ENCODE peak calls at places on chromosomes 4 and X, in ten cellular contexts. Q is keratinocyte; T is GM06990; F is CD8-positive, alpha-beta T cell; U is HepG2; M is Panc1; I is ovary; N is HCT116; J is stomach; X is lower lobe of right lung. K is an unnamed sample. For H3K36me3, the result is how much of the 10 kb centered on the place peaks cover.

GRCh38 chrX:106014119-106014775 is 24.3 kb downstream of the SERPINA7 start:
- DNase-seq in I (no peak), U (no peak), F (no peak), J (no peak), X (no peak), Q (no peak), M (no peak), T (no peak), N (no peak), K (no peak)

GRCh38 chr4:170589597-170590191 is 499.9 kb upstream of the AADAT start:
- DNase-seq in T (no peak), Q (peak), M (peak), J (no peak), U (peak), X (no peak), N (peak), F (no peak), I (no peak), K (no peak)

GRCh38 chr4:105150511-105150910 is 3.8 kb downstream of the TET2 start:
- DNase-seq in J (no peak), Q (no peak), X (no peak), F (no peak), N (no peak), M (no peak), U (no peak), T (no peak), I (no peak), K (no peak)

GRCh38 chr4:2066011-2066551 is 7.0 kb downstream of the NAT8L start:
- DNase-seq in M (no peak), J (no peak), I (no peak), T (no peak), U (no peak), X (peak), F (no peak), Q (no peak), N (no peak), K (no peak)

GRCh38 chrX:96480081-96480480 is 204.6 kb upstream of the DIAPH2 start:
- DNase-seq in X (no peak), U (no peak), J (no peak), N (no peak), Q (no peak), T (no peak), I (no peak), F (no peak), M (no peak), K (peak)

GRCh38 chrX:70196961-70197805 is 19.9 kb downstream of the DGAT2L6 start:
- DNase-seq in U (peak), J (peak), I (no peak), X (no peak), M (peak), Q (peak), N (peak), F (peak), T (no peak), K (no peak)

GRCh38 chr4:142516686-142517145 is 329.4 kb downstream of the INPP4B start:
- DNase-seq in N (no peak), U (no peak), F (no peak), X (no peak), M (no peak), Q (no peak), I (no peak), J (no peak), T (no peak), K (peak)

GRCh38 chr4:41991916-41992767 is 1.8 kb downstream of the SLC30A9 start:
- DNase-seq in M (no peak), U (peak), T (no peak), Q (no peak), J (no peak), F (no peak), N (no peak), X (no peak), I (no peak), K (no peak)

GRCh38 chr4:85778809-85779124 is 303.8 kb downstream of the ARHGAP24 start:
- DNase-seq in F (no peak), M (no peak), X (no peak), J (no peak), T (no peak), Q (no peak), I (no peak), N (no peak), U (no peak), K (no peak)

GRCh38 chr4:836781-837301 is 10.9 kb upstream of the CPLX1 start:
- DNase-seq in X (peak), F (no peak), T (no peak), Q (no peak), N (no peak), J (no peak), U (peak), I (peak), M (no peak), K (no peak)

GRCh38 chrX:152913354-152913753 is 15.5 kb downstream of the ZNF185 start:
- DNase-seq in T (no peak), F (no peak), I (no peak), Q (no peak), U (no peak), X (no peak), J (no peak), N (no peak), M (no peak), K (no peak)

GRCh38 chr4:56370377-56370776 is 16.9 kb downstream of the AASDH start:
- DNase-seq in Q (no peak), N (no peak), J (no peak), M (no peak), I (no peak), X (no peak), F (no peak), T (no peak), U (no peak), K (no peak)

GRCh38 chrX:42686706-42687105 is 91.3 kb downstream of the PPP1R2C start:
- DNase-seq in J (no peak), Q (no peak), N (no peak), F (no peak), X (no peak), M (no peak), U (no peak), I (no peak), T (no peak), K (no peak)

GRCh38 chr4:680565-680930 is 6.2 kb downstream of the MYL5 start:
- DNase-seq in U (no peak), J (no peak), F (no peak), M (no peak), N (no peak), T (no peak), I (no peak), Q (no peak), X (no peak), K (no peak)

GRCh38 chrX:49915352-49916222 is 6.8 kb upstream of the CLCN5 start:
- DNase-seq in I (no peak), F (peak), N (peak), T (no peak), Q (peak), J (peak), X (no peak), U (peak), M (peak), K (no peak)

GRCh38 chr4:41530741-41531140 is 7.2 kb upstream of the LIMCH1 start:
- DNase-seq in Q (no peak), X (no peak), M (no peak), I (no peak), U (no peak), F (no peak), J (no peak), N (no peak), T (no peak), K (no peak)

GRCh38 chr4:68927165-68927564 is 24.4 kb downstream of the UGT2A3 start:
- DNase-seq in X (no peak), I (no peak), F (no peak), J (no peak), N (no peak), T (no peak), M (no peak), Q (no peak), U (no peak), K (no peak)

GRCh38 chr4:122045533-122045932 is 93.7 kb upstream of the TRPC3 start:
- DNase-seq in N (peak), T (no peak), U (peak), F (no peak), I (no peak), M (no peak), Q (peak), X (peak), J (no peak), K (peak)

GRCh38 chrX:77572322-77572721 is 125.1 kb downstream of the FGF16 start:
- DNase-seq in M (no peak), Q (no peak), T (no peak), J (no peak), I (no peak), F (no peak), X (no peak), U (no peak), N (no peak), K (no peak)

GRCh38 chr4:113901994-113902787 is 77.3 kb downstream of the ARSJ start:
- DNase-seq in N (no peak), T (no peak), Q (no peak), J (peak), F (peak), M (no peak), X (peak), I (no peak), U (peak), K (no peak)

GRCh38 chr4:122700178-122700725 is 32.3 kb upstream of the BBS12 start:
- DNase-seq in I (peak), X (no peak), F (no peak), U (peak), Q (peak), M (no peak), J (no peak), N (peak), T (no peak), K (no peak)

GRCh38 chr4:150593996-150594395 is 12.0 kb downstream of the MAB21L2 start:
- DNase-seq in N (no peak), X (no peak), M (no peak), U (no peak), I (no peak), F (no peak), Q (no peak), T (no peak), J (no peak), K (no peak)

GRCh38 chrX:110734894-110735541 is 60.6 kb downstream of the CHRDL1 start:
- DNase-seq in M (no peak), N (no peak), U (no peak), F (no peak), X (no peak), T (no peak), I (no peak), Q (no peak), J (no peak), K (peak)

GRCh38 chrX:23387826-23388225 is 53.2 kb downstream of the PTCHD1 start:
- DNase-seq in I (no peak), F (no peak), J (no peak), X (no peak), Q (no peak), T (no peak), U (no peak), N (no peak), M (no peak), K (no peak)

GRCh38 chr4:85956296-85956955 is 403.4 kb downstream of the MAPK10 start:
- DNase-seq in Q (no peak), N (no peak), F (no peak), M (no peak), U (no peak), J (no peak), I (no peak), T (no peak), X (no peak), K (no peak)

GRCh38 chr4:39568805-39569204 is 41.6 kb upstream of the UGDH start:
- DNase-seq in T (peak), M (no peak), U (no peak), J (no peak), Q (peak), N (no peak), X (no peak), I (no peak), F (no peak), K (no peak)
- H3K36me3 ChIP-seq in T (under half), M (under half), U (under half), J (under half), Q (under half), N (under half), X (under half), I (under half), F (under half), K (under half)

DNA sequence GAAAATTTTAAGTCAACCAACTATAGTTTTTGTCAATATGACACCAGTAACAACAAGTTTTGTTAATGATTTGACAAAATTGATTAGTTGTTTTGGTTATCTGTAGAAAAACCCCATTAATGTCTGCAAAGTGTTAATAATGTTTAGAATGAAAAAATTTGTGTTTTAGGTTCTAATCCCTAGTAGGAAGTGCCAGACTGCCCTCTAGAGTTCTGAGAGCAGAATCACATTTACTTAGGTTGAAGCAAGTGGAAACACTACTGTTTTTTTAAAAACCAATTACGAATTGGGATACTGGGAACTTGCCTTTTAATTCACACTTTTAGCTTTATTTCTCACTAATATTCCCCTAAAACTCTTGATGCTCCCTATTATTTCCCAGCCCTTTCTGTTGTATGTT is 101.1 kb upstream of the CYLC1 start:
- DNase-seq in I (no peak), U (peak), J (no peak), T (no peak), X (no peak), N (no peak), F (no peak), Q (no peak), M (no peak), K (no peak)
- H3K4me3 ChIP-seq in I (no peak), U (no peak), J (no peak), T (no peak), X (no peak), N (no peak), F (no peak), Q (no peak), M (no peak), K (no peak)

GRCh38 chrX:15815779-15816452 is 25.6 kb downstream of the ZRSR2 start:
- DNase-seq in N (peak), J (no peak), X (no peak), U (peak), Q (no peak), M (no peak), F (peak), T (no peak), I (no peak), K (no peak)
- TF ChIP-seq CTCF in N (peak), J (no peak), X (no peak), U (peak), Q (peak), M (peak), F (peak), T (peak), I (no peak), K (peak)

DNA sequence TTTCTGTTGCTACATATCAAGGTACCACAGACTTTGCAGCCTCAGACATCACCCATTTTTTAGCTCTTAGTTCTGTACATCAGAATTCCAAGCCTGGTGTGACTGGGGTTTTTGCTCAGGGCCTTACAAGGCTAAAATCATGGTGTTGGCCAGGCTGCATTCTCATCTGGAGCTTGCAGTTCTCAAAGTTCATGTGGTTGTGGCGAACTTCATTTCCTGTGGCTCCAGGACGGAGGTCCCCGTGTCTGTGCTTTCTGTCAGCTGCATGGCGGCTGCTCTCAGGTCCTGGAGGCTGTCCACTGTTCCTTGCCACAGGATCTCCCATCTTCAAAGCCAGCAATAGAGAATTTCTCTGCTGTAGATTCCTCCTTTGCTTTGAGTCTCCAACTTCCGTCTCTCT is 157.4 kb downstream of the STIM2 start:
- DNase-seq in M (no peak), Q (no peak), T (no peak), F (no peak), I (no peak), X (no peak), J (no peak), N (no peak), U (no peak), K (no peak)
- H3K36me3 ChIP-seq in M (under half), Q (under half), T (under half), F (under half), I (under half), X (half or more), J (under half), N (under half), U (under half), K (under half)

DNA sequence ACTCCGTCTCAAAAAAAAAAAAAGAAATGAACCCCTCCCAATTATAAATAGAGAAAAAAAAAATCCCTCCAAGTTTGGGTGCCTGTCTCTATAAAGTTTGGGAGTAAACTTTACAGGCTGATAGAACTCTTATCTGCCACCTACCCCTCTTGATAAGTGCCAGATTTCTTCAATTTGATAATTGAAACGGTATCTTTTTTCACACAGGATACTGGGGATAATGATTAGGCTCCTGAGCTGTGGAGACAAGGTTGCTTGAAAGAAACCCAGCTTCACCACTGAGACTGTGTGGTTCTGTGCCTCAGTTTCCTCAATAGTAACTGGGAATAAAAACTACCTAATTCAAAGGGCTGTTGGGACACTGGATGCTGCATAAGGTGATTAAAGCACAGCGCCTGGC is 606 bp downstream of the EFHC2 start:
- DNase-seq in N (no peak), J (no peak), T (no peak), X (no peak), U (no peak), Q (no peak), M (no peak), F (no peak), I (no peak), K (no peak)
- H3K4me3 ChIP-seq in N (no peak), J (peak), T (no peak), X (no peak), U (no peak), Q (peak), M (no peak), F (peak), I (peak), K (no peak)

GRCh38 chr4:183600189-183600685 is 58.7 kb downstream of the RWDD4 start:
- DNase-seq in J (no peak), F (peak), N (no peak), M (no peak), U (peak), I (no peak), T (no peak), Q (no peak), X (no peak), K (no peak)
- TF ChIP-seq CTCF in J (no peak), F (peak), N (peak), M (peak), U (peak), I (no peak), T (peak), Q (peak), X (peak), K (peak)

GRCh38 chrX:47223476-47224250 is 5.2 kb downstream of the CDK16 start:
- DNase-seq in T (no peak), X (no peak), F (no peak), N (no peak), M (no peak), I (no peak), U (no peak), Q (no peak), J (no peak), K (no peak)
- H3K36me3 ChIP-seq in T (under half), X (half or more), F (under half), N (under half), M (under half), I (under half), U (under half), Q (under half), J (under half), K (under half)

K was measured in BJ.